ENCODE peak calls at places on chromosomes 3 and 15, in six cellular contexts. One of them, this sample, is unnamed.

GRCh38 chr3:141690366-141691072 is 47.6 kb upstream of the RNF7 start:
- DNase-seq in ovary: no peak
- DNase-seq in uterus: no peak
- DNase-seq in gastrocnemius medialis: no peak
- DNase-seq in sigmoid colon: no peak
- DNase-seq in transverse colon: no peak
- DNase-seq in this sample: no peak

GRCh38 chr3:136819784-136820640 is 1.1 kb downstream of the SLC35G2 start:
- DNase-seq in ovary: peak; percentile 34
- DNase-seq in uterus: peak; percentile 35
- DNase-seq in gastrocnemius medialis: no peak
- DNase-seq in sigmoid colon: peak; percentile 74
- DNase-seq in transverse colon: peak; percentile 29
- DNase-seq in this sample: peak; percentile 26

GRCh38 chr3:58946875-58947274 is 103.0 kb downstream of the CFAP20DC start:
- DNase-seq in ovary: no peak
- DNase-seq in uterus: no peak
- DNase-seq in gastrocnemius medialis: no peak
- DNase-seq in sigmoid colon: no peak
- DNase-seq in transverse colon: no peak
- DNase-seq in this sample: no peak

GRCh38 chr3:152331018-152331541 is 62.4 kb downstream of the MBNL1 start:
- DNase-seq in ovary: no peak
- DNase-seq in uterus: no peak
- DNase-seq in gastrocnemius medialis: no peak
- DNase-seq in sigmoid colon: no peak
- DNase-seq in transverse colon: no peak
- DNase-seq in this sample: no peak

GRCh38 chr3:169008772-169009358 is 654.6 kb downstream of the MECOM start:
- DNase-seq in ovary: no peak
- DNase-seq in uterus: no peak
- DNase-seq in gastrocnemius medialis: no peak
- DNase-seq in sigmoid colon: no peak
- DNase-seq in transverse colon: no peak
- DNase-seq in this sample: no peak

GRCh38 chr15:81046290-81046689 is 45.6 kb downstream of the TLNRD1 start:
- DNase-seq in ovary: no peak
- DNase-seq in uterus: no peak
- DNase-seq in gastrocnemius medialis: no peak
- DNase-seq in sigmoid colon: no peak
- DNase-seq in transverse colon: no peak
- DNase-seq in this sample: no peak

GRCh38 chr3:123941150-123941941 is 19.7 kb downstream of the CCDC14 start:
- DNase-seq in ovary: no peak
- DNase-seq in uterus: no peak
- DNase-seq in gastrocnemius medialis: no peak
- DNase-seq in sigmoid colon: no peak
- DNase-seq in transverse colon: no peak
- DNase-seq in this sample: no peak

GRCh38 chr15:75030023-75030413 is 6.6 kb downstream of the PPCDC start:
- DNase-seq in ovary: no peak
- DNase-seq in uterus: peak; percentile 44
- DNase-seq in gastrocnemius medialis: no peak
- DNase-seq in sigmoid colon: no peak
- DNase-seq in transverse colon: no peak
- DNase-seq in this sample: no peak

GRCh38 chr15:67091073-67091965 is 25.9 kb downstream of the SMAD3 start:
- DNase-seq in ovary: peak; percentile 77
- DNase-seq in uterus: peak; percentile 71
- DNase-seq in gastrocnemius medialis: peak; percentile 89
- DNase-seq in sigmoid colon: peak; percentile 79
- DNase-seq in transverse colon: peak; percentile 72
- DNase-seq in this sample: no peak

GRCh38 chr15:73695773-73696640 is 11.8 kb downstream of the CD276 start:
- DNase-seq in ovary: no peak
- DNase-seq in uterus: no peak
- DNase-seq in gastrocnemius medialis: no peak
- DNase-seq in sigmoid colon: peak; percentile 57
- DNase-seq in transverse colon: no peak
- DNase-seq in this sample: no peak

GRCh38 chr3:78115983-78116382 is 1076.1 kb downstream of the ROBO2 start:
- DNase-seq in ovary: no peak
- DNase-seq in uterus: no peak
- DNase-seq in gastrocnemius medialis: no peak
- DNase-seq in sigmoid colon: no peak
- DNase-seq in transverse colon: no peak
- DNase-seq in this sample: no peak

GRCh38 chr3:162936706-162937105 is 1440.1 kb downstream of the OTOL1 start:
- DNase-seq in ovary: no peak
- DNase-seq in uterus: no peak
- DNase-seq in gastrocnemius medialis: no peak
- DNase-seq in sigmoid colon: no peak
- DNase-seq in transverse colon: no peak
- DNase-seq in this sample: no peak

GRCh38 chr3:144866504-144866903 is 894.9 kb downstream of the DIPK2A start:
- DNase-seq in ovary: no peak
- DNase-seq in uterus: no peak
- DNase-seq in gastrocnemius medialis: no peak
- DNase-seq in sigmoid colon: no peak
- DNase-seq in transverse colon: no peak
- DNase-seq in this sample: no peak

GRCh38 chr3:44061268-44061667 is 180.4 kb upstream of the TOPAZ1 start:
- DNase-seq in ovary: no peak
- DNase-seq in uterus: no peak
- DNase-seq in gastrocnemius medialis: no peak
- DNase-seq in sigmoid colon: no peak
- DNase-seq in transverse colon: no peak
- DNase-seq in this sample: no peak

GRCh38 chr15:85499498-85499897 is 119.1 kb downstream of the AKAP13 start:
- DNase-seq in ovary: no peak
- DNase-seq in uterus: no peak
- DNase-seq in gastrocnemius medialis: no peak
- DNase-seq in sigmoid colon: no peak
- DNase-seq in transverse colon: no peak
- DNase-seq in this sample: no peak

GRCh38 chr3:159783780-159784747 is 204.6 kb upstream of the IL12A start:
- DNase-seq in ovary: no peak
- DNase-seq in uterus: no peak
- DNase-seq in gastrocnemius medialis: no peak
- DNase-seq in sigmoid colon: no peak
- DNase-seq in transverse colon: no peak
- DNase-seq in this sample: peak; percentile 33

GRCh38 chr3:195892355-195893120 is 15.8 kb downstream of the TNK2 start:
- DNase-seq in ovary: peak; percentile 47
- DNase-seq in uterus: peak; percentile 68
- DNase-seq in gastrocnemius medialis: peak; percentile 47
- DNase-seq in sigmoid colon: peak; percentile 93
- DNase-seq in transverse colon: peak; percentile 38
- DNase-seq in this sample: no peak

GRCh38 chr3:35745802-35746484 is 106.6 kb downstream of the ARPP21 start:
- DNase-seq in ovary: no peak
- DNase-seq in uterus: no peak
- DNase-seq in gastrocnemius medialis: no peak
- DNase-seq in sigmoid colon: no peak
- DNase-seq in transverse colon: no peak
- DNase-seq in this sample: no peak

GRCh38 chr3:125163739-125164601 is 48.6 kb downstream of the SLC12A8 start:
- DNase-seq in ovary: no peak
- DNase-seq in uterus: no peak
- DNase-seq in gastrocnemius medialis: no peak
- DNase-seq in sigmoid colon: no peak
- DNase-seq in transverse colon: peak; percentile 39
- DNase-seq in this sample: no peak

GRCh38 chr3:41317718-41318117 is 118.4 kb downstream of the CTNNB1 start:
- DNase-seq in ovary: no peak
- DNase-seq in uterus: no peak
- DNase-seq in gastrocnemius medialis: no peak
- DNase-seq in sigmoid colon: no peak
- DNase-seq in transverse colon: no peak
- DNase-seq in this sample: no peak

GRCh38 chr3:46953265-46954010 is 23.1 kb downstream of the CCDC12 start:
- DNase-seq in ovary: no peak
- DNase-seq in uterus: no peak
- DNase-seq in gastrocnemius medialis: no peak
- DNase-seq in sigmoid colon: no peak
- DNase-seq in transverse colon: peak; percentile 7
- DNase-seq in this sample: no peak

DNA sequence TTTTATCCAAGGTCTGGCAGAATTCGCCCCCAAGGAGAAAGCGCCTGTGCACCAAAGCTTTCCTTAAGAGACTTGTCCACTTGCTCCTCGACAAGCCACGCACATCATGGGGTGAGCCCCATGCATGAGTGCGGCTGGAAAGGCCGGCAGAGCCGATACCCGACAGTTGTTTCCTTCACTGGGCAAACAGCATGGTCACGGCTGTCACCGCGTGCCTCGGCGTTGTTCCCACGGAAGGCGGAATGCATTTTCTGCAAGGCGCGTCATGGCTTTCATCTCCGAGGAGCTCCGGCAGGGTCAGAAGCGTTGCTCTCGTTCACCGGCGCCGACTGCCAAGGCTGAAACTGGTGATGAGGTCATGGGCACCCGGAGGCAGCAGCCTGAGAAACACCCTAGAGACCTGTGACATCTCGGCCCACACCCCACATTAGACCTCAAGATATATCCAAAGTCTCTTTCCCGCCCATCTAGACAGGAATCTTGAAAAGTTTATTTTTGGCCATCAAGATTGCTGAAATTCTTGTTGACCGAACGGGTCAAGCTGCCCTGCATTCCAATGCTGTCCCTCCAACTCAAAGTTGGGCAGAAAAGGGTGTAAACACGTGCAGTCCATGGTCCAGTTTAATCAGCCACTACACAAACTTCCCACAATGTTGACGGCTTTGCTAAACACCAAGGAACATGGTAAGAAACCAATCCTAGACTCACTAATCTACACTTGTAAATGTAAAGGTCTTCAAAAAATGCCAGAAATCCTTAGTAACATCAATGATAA is 604 bp upstream of the TJP1 start:
- DNase-seq in ovary: peak; percentile 66
- DNase-seq in uterus: peak; percentile 69
- DNase-seq in gastrocnemius medialis: peak; percentile 43
- DNase-seq in sigmoid colon: peak; percentile 87
- DNase-seq in transverse colon: peak; percentile 72
- DNase-seq in this sample: peak; percentile 57
- TF ChIP-seq POLR2A in ovary: no peak
- TF ChIP-seq POLR2A in uterus: no peak
- TF ChIP-seq POLR2A in gastrocnemius medialis: no peak
- TF ChIP-seq POLR2A in sigmoid colon: no peak
- TF ChIP-seq POLR2A in transverse colon: no peak
- TF ChIP-seq POLR2A in this sample: no peak

DNA sequence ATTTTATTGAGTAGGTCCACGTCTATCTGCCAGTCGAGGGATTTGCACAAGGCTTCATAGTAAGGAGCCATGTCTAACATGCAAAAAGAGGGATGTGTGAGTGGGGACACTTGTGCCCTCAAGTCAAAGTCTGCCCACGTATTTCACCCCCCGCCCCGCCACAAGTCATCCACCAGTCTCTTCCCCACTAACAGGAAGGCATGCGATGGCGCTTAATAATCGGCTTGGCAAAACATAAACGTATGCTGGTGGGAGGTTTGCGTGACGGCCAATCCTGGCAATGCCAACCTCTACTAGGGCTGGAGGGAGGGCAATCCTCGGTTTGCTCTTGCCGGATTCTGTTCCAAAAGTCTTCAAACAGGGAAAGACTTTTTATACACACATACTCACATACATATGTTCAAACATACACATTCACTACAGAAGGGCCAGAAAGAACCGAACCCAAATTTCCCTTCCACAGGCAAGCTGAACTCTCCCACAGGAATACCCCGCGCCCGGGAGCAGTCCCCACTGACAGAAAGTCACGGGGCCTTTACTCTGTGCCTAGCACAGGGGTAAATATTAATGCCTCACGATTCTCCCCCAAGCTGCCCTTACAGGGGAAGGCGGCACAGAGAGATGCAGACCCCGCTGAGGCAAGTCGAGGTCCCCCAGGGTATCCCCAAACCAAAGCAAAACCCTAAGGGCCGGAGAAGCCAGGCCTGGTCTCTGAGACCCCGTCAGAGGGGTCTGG is 675 bp downstream of the PSMD6 start:
- DNase-seq in ovary: no peak
- DNase-seq in uterus: no peak
- DNase-seq in gastrocnemius medialis: no peak
- DNase-seq in sigmoid colon: no peak
- DNase-seq in transverse colon: no peak
- DNase-seq in this sample: no peak
- TF ChIP-seq POLR2A in ovary: no peak
- TF ChIP-seq POLR2A in uterus: no peak
- TF ChIP-seq POLR2A in gastrocnemius medialis: no peak
- TF ChIP-seq POLR2A in sigmoid colon: no peak
- TF ChIP-seq POLR2A in transverse colon: no peak
- TF ChIP-seq POLR2A in this sample: no peak

GRCh38 chr3:130850044-130850797 is 43.7 kb upstream of the ATP2C1 start:
- DNase-seq in ovary: peak; percentile 15
- DNase-seq in uterus: no peak
- DNase-seq in gastrocnemius medialis: peak; percentile 29
- DNase-seq in sigmoid colon: no peak
- DNase-seq in transverse colon: no peak
- DNase-seq in this sample: peak; percentile 57
- TF ChIP-seq POLR2A in ovary: no peak
- TF ChIP-seq POLR2A in uterus: no peak
- TF ChIP-seq POLR2A in gastrocnemius medialis: peak; percentile 33
- TF ChIP-seq POLR2A in sigmoid colon: no peak
- TF ChIP-seq POLR2A in transverse colon: no peak
- TF ChIP-seq POLR2A in this sample: no peak

GRCh38 chr15:31325976-31326728 is 483 bp upstream of the KLF13 start:
- DNase-seq in ovary: peak; percentile 93
- DNase-seq in uterus: peak; percentile 95
- DNase-seq in gastrocnemius medialis: peak; percentile 97
- DNase-seq in sigmoid colon: peak; percentile 99
- DNase-seq in transverse colon: peak; percentile 99
- DNase-seq in this sample: peak; percentile 98
- TF ChIP-seq POLR2A in ovary: peak; percentile 94
- TF ChIP-seq POLR2A in uterus: peak; percentile 99
- TF ChIP-seq POLR2A in gastrocnemius medialis: peak; percentile 97
- TF ChIP-seq POLR2A in sigmoid colon: peak; percentile 95
- TF ChIP-seq POLR2A in transverse colon: peak; percentile 95
- TF ChIP-seq POLR2A in this sample: peak; percentile 93

GRCh38 chr3:53159415-53160135 is 1.4 kb upstream of the PRKCD start:
- DNase-seq in ovary: no peak
- DNase-seq in uterus: no peak
- DNase-seq in gastrocnemius medialis: no peak
- DNase-seq in sigmoid colon: no peak
- DNase-seq in transverse colon: peak; percentile 91
- DNase-seq in this sample: no peak

GRCh38 chr3:53160335-53160659 is 712 bp upstream of the PRKCD start:
- DNase-seq in ovary: no peak
- DNase-seq in uterus: no peak
- DNase-seq in gastrocnemius medialis: no peak
- DNase-seq in sigmoid colon: no peak
- DNase-seq in transverse colon: no peak
- DNase-seq in this sample: no peak

GRCh38 chr3:53161345-53161819 is 373 bp downstream of the PRKCD start:
- DNase-seq in ovary: no peak
- DNase-seq in uterus: peak; percentile 35
- DNase-seq in gastrocnemius medialis: no peak
- DNase-seq in sigmoid colon: peak; percentile 73
- DNase-seq in transverse colon: peak; percentile 57
- DNase-seq in this sample: no peak

GRCh38 chr3:53161820-53162671 is 1.0 kb downstream of the PRKCD start:
- DNase-seq in ovary: peak; percentile 42
- DNase-seq in uterus: peak; percentile 37
- DNase-seq in gastrocnemius medialis: no peak
- DNase-seq in sigmoid colon: no peak
- DNase-seq in transverse colon: peak; percentile 57
- DNase-seq in this sample: no peak

GRCh38 chr3:53160660-53161344 is at the start of gene PRKCD:
- DNase-seq in ovary: peak; percentile 84
- DNase-seq in uterus: peak; percentile 85
- DNase-seq in gastrocnemius medialis: peak; percentile 71
- DNase-seq in sigmoid colon: peak; percentile 93
- DNase-seq in transverse colon: peak; percentile 92
- DNase-seq in this sample: peak; percentile 88
- TF ChIP-seq POLR2A in ovary: peak; percentile 26
- TF ChIP-seq POLR2A in uterus: peak; percentile 68
- TF ChIP-seq POLR2A in gastrocnemius medialis: peak; percentile 80
- TF ChIP-seq POLR2A in sigmoid colon: no peak
- TF ChIP-seq POLR2A in transverse colon: peak; percentile 91
- TF ChIP-seq POLR2A in this sample: peak; percentile 58

This sample was measured in prostate gland.